ENCODE peak calls at places on chromosomes 12 and 14, in six cellular contexts. G is activated CD4-positive, alpha-beta T cell treated with anti-CD3 and anti-CD28 coated beads for 48 hours; C is neural crest cell; Q is colonic mucosa; D is germinal center; P is GM10248. H is an unnamed sample.

GRCh38 chr12:124625867-124626675 is 58.7 kb upstream of the NCOR2 start:
- DNase-seq in G (no peak), C (peak), Q (peak), D (no peak), P (no peak), H (no peak)

GRCh38 chr12:6059860-6060565 is 64.5 kb downstream of the VWF start:
- DNase-seq in G (no peak), C (no peak), Q (no peak), D (no peak), P (no peak), H (no peak)

GRCh38 chr12:124847675-124848074 is 16.0 kb downstream of the SCARB1 start:
- DNase-seq in G (no peak), C (peak), Q (no peak), D (no peak), P (no peak), H (no peak)

GRCh38 chr12:117803013-117803412 is 165.8 kb downstream of the KSR2 start:
- DNase-seq in G (no peak), C (no peak), Q (peak), D (no peak), P (no peak), H (no peak)

GRCh38 chr14:93984987-93985410 is 8.6 kb upstream of the ASB2 start:
- DNase-seq in G (no peak), C (peak), Q (peak), D (no peak), P (no peak), H (peak)

GRCh38 chr14:39422243-39422642 is 10.0 kb downstream of the FBXO33 start:
- DNase-seq in G (no peak), C (no peak), Q (no peak), D (no peak), P (no peak), H (no peak)

GRCh38 chr12:64180951-64181350 is 41.1 kb downstream of the KICS2 start:
- DNase-seq in G (no peak), C (no peak), Q (no peak), D (no peak), P (no peak), H (peak)

GRCh38 chr12:62772556-62772955 is 162.4 kb downstream of the PPM1H start:
- DNase-seq in G (no peak), C (no peak), Q (no peak), D (no peak), P (no peak), H (no peak)

GRCh38 chr14:38951451-38951850 is 151.6 kb downstream of the SEC23A start:
- DNase-seq in G (no peak), C (no peak), Q (no peak), D (no peak), P (no peak), H (no peak)

GRCh38 chr14:57314690-57315089 is 45.9 kb downstream of the AP5M1 start:
- DNase-seq in G (peak), C (no peak), Q (no peak), D (no peak), P (no peak), H (no peak)

GRCh38 chr12:120332523-120332922 is 4.9 kb upstream of the PLA2G1B start:
- DNase-seq in G (no peak), C (no peak), Q (no peak), D (no peak), P (no peak), H (no peak)

GRCh38 chr12:57430117-57430930 is 519 bp downstream of the R3HDM2 start:
- DNase-seq in G (peak), C (peak), Q (peak), D (no peak), P (peak), H (peak)

GRCh38 chr12:121128908-121129704 is 3.6 kb upstream of the P2RX7 start:
- DNase-seq in G (peak), C (peak), Q (peak), D (peak), P (peak), H (peak)

GRCh38 chr12:117901631-117902030 is 67.2 kb downstream of the KSR2 start:
- DNase-seq in G (no peak), C (no peak), Q (peak), D (no peak), P (no peak), H (no peak)

GRCh38 chr14:32364941-32365340 is 35.8 kb downstream of the AKAP6 start:
- DNase-seq in G (no peak), C (no peak), Q (no peak), D (no peak), P (no peak), H (peak)

GRCh38 chr14:23160924-23161522 is 22.4 kb downstream of the SLC7A8 start:
- DNase-seq in G (no peak), C (no peak), Q (peak), D (no peak), P (no peak), H (no peak)

GRCh38 chr12:60684988-60685655 is 1089.3 kb downstream of the SLC16A7 start:
- DNase-seq in G (no peak), C (no peak), Q (no peak), D (no peak), P (no peak), H (peak)

GRCh38 chr12:47982311-47982710 is 18.9 kb downstream of the TMEM106C start:
- DNase-seq in G (no peak), C (no peak), Q (no peak), D (no peak), P (no peak), H (no peak)

GRCh38 chr14:63578300-63578699 is 35.1 kb upstream of the PPP2R5E start:
- DNase-seq in G (no peak), C (no peak), Q (no peak), D (no peak), P (no peak), H (no peak)

H was measured in Karpas-422.